ENCODE peak calls at places on chromosome 20, in eight cellular contexts. R, Z, Y, D, W, V, C and L are unnamed samples.
A peak's percentile ranks its signal among the peaks of the same experiment; 100 is the strongest.

GRCh38 chr20:12058201-12058600 is 140.5 kb downstream of the BTBD3 start:
- DNase-seq in V (no peak), D (no peak), Z (no peak), W (no peak), Y (no peak), C (no peak), R (no peak), L (no peak)

GRCh38 chr20:41169791-41170351 is 32.5 kb downstream of the PLCG1 start:
- DNase-seq in D (peak; percentile 62), V (no peak), C (no peak), R (peak; percentile 20), W (peak; percentile 70), Y (no peak), Z (no peak), L (no peak)

GRCh38 chr20:61636531-61637116 is 384.6 kb downstream of the CDH4 start:
- DNase-seq in W (no peak), R (no peak), C (no peak), Y (no peak), V (no peak), Z (no peak), D (no peak), L (no peak)

GRCh38 chr20:34922654-34923381 is 32.8 kb downstream of the GSS start:
- DNase-seq in Z (peak; percentile 61), V (peak; percentile 96), C (no peak), Y (no peak), D (peak; percentile 75), W (no peak), R (peak; percentile 64), L (peak; percentile 63)

GRCh38 chr20:44772636-44773035 is 27.0 kb downstream of the KCNK15 start:
- DNase-seq in D (no peak), C (no peak), W (no peak), Z (no peak), Y (no peak), R (no peak), V (no peak), L (no peak)

GRCh38 chr20:12113468-12114371 is 196.0 kb downstream of the BTBD3 start:
- DNase-seq in Y (no peak), C (no peak), V (peak; percentile 73), D (no peak), R (peak; percentile 1), Z (no peak), W (no peak), L (peak; percentile 49)

GRCh38 chr20:33287884-33288283 is 4.9 kb downstream of the BPIFB1 start:
- DNase-seq in D (no peak), Y (no peak), V (no peak), W (no peak), C (no peak), R (no peak), Z (no peak), L (no peak)

GRCh38 chr20:39268566-39268965 is 306.4 kb downstream of the DHX35 start:
- DNase-seq in R (no peak), D (no peak), C (no peak), Y (no peak), Z (no peak), V (no peak), W (no peak), L (no peak)

GRCh38 chr20:48766205-48766604 is 61.6 kb downstream of the PREX1 start:
- DNase-seq in Z (no peak), R (no peak), C (no peak), D (no peak), V (no peak), Y (no peak), W (no peak), L (no peak)

GRCh38 chr20:32922466-32922865 is 63.7 kb downstream of the EFCAB8 start:
- DNase-seq in W (no peak), Y (no peak), Z (no peak), R (no peak), C (no peak), D (no peak), V (no peak), L (no peak)

GRCh38 chr20:23507346-23507745 is 16.4 kb downstream of the CST8 start:
- DNase-seq in V (no peak), D (no peak), W (no peak), R (no peak), C (no peak), Z (no peak), Y (no peak), L (no peak)

GRCh38 chr20:24158271-24158670 is 169.7 kb upstream of the GGTLC1 start:
- DNase-seq in D (no peak), Z (no peak), V (no peak), C (no peak), R (no peak), W (no peak), Y (no peak), L (no peak)

GRCh38 chr20:19901226-19901625 is 115.9 kb upstream of the NAA20 start:
- DNase-seq in W (no peak), V (no peak), D (no peak), C (no peak), Z (no peak), Y (no peak), R (no peak), L (no peak)

GRCh38 chr20:56202493-56203077 is 45.9 kb upstream of the MC3R start:
- DNase-seq in C (no peak), Y (no peak), R (no peak), W (no peak), Z (peak; percentile 7), D (peak; percentile 4), V (no peak), L (peak; percentile 13)

GRCh38 chr20:11452326-11452725 is 465.4 kb upstream of the BTBD3 start:
- DNase-seq in R (no peak), V (no peak), Y (no peak), C (no peak), Z (no peak), W (no peak), D (peak; percentile 32), L (no peak)

GRCh38 chr20:11387189-11387754 is 530.4 kb upstream of the BTBD3 start:
- DNase-seq in C (no peak), R (peak; percentile 70), W (no peak), Y (no peak), Z (peak; percentile 43), D (peak; percentile 81), V (peak; percentile 73), L (peak; percentile 20)

GRCh38 chr20:56783826-56784225 is 154.7 kb downstream of the TFAP2C start:
- DNase-seq in D (no peak), W (no peak), C (no peak), R (no peak), Z (no peak), V (peak; percentile 68), Y (no peak), L (no peak)

GRCh38 chr20:42134265-42135098 is 516.3 kb upstream of the CHD6 start:
- DNase-seq in V (no peak), D (no peak), Z (no peak), C (no peak), W (no peak), Y (no peak), R (no peak), L (no peak)

DNA sequence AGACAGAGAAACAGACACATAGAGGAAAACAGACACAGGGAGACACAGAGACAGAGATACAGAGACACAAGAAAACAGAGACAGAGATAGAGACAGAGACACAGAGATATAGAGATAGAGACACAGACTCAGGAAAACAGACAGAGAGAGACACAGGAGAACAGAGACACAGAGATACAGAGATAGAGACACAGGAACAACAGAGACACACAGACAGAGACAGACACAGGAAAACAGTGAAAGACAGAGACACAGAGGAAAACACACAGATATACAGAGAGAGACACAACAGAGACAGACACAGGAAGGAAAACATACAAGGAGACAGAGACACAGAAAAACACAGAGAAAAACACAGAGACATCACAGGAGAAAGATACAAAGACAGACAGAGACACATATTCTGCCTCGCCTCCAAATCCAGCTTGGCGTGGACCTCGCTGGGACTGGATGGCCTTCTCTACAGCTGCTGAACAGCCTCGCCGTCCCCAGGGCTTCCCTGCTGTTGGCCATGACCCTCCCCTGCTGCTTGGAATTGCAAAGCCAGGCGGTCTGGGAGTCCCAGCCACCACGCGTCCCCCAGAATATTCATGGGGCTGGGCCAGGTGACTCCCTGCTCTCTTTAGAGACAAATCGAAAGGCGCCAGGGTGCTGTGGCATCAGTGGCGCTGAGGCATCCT is 36.8 kb downstream of the NTSR1 start:
- DNase-seq in V (no peak), D (no peak), W (no peak), R (no peak), Z (no peak), C (peak; percentile 19), Y (no peak), L (no peak)
- TF ChIP-seq CTCF in V (no peak), D (no peak), W (no peak), R (no peak), Z (no peak), C (no peak), Y (no peak), L (no peak)

GRCh38 chr20:60125521-60125920 is 167.3 kb downstream of the CDH26 start:
- DNase-seq in Y (no peak), Z (no peak), W (no peak), R (no peak), V (no peak), D (no peak), C (no peak), L (no peak)
- TF ChIP-seq CTCF in Y (no peak), Z (no peak), W (no peak), R (no peak), V (no peak), D (no peak), C (no peak), L (no peak)

DNA sequence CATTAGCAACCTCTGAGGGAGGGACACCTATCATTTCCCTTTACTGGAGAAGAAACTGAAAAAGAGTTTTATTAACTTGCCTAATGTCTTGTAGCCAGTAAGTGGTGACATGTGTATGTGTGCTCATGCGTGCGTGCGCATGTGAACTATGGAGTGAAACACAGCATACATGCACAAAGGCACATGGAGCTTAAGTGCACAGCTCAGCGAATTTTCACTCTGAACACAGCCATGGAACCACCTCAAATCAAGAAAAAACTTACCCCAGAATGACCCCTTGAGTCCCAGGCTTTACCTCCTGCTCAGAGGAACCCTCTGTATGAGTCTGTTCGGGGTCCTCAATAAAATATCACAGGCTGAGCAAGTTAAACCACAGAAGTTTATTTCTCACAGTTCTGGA is 452.6 kb downstream of the CDH26 start:
- DNase-seq in Z (no peak), Y (no peak), V (no peak), D (no peak), C (no peak), W (peak; percentile 11), R (no peak), L (no peak)
- TF ChIP-seq CTCF in Z (no peak), Y (no peak), V (no peak), D (no peak), C (no peak), W (no peak), R (no peak), L (no peak)

DNA sequence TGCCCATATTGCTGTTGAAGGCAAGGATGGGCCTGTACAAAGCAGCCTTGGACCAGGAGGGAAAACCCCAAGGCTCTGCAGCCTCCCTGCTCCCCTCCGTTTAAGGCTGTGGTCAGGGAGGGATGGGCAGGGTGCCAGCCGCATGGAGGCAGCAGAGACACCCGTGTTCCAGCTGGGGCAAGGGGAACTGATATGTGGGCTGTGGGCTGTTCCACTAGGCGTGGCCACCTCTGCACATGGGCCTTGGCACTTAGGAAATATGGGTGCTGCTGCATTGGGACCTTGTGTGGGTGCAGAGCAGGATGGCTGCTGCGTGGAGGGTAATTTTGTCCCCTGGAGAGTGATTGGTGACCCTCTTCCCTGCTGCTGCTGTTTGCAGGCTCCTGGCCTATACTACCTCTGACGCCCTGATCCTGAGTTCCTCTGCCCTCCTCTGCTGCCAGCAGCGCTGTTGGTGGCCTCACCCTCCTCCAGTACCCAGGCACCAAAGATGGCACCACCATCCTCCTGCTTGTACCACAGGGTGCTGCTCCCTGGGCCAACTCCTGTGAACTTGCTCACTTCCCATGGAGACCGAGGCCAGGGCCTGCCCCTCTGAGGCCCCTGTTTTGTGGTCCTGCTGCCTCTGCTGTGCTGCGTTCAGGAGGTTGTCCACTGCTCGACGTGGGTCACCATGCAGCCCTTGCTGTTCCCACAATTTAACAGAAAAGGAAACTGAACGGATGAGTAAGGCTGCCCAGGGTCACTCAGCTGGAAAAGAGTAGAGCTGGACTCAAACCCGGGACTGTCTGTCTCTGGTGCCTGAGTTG is 35.3 kb downstream of the PANK2 start:
- DNase-seq in Z (no peak), Y (no peak), V (no peak), D (no peak), C (no peak), W (no peak), R (no peak), L (no peak)
- TF ChIP-seq CTCF in Z (no peak), Y (no peak), V (no peak), D (no peak), C (no peak), W (no peak), R (no peak), L (no peak)